ENCODE peak calls at places on chromosome 22, in eight cellular contexts. U is activated T-helper 9 cell treated with anti-CD3 and anti-CD28 coated beads, Interleukin-2, amount 50 U/mL, for 16 hours; F is activated CD4-positive, CD25-positive, alpha-beta regulatory T cell; G is NCI-H187 treated with DMSO at 0.1 percent for 48 hours; O is EH; N is activated CD4-positive, alpha-beta T cell treated with anti-CD3 and anti-CD28 coated beads for 24 hours; Y is Calu3; A is RPMI7951. V is an unnamed sample.

GRCh38 chr22:45785458-45785857 is 113.8 kb downstream of the ATXN10 start:
- DNase-seq in U (no peak), F (no peak), G (no peak), O (peak; percentile 26), N (no peak), Y (peak; percentile 67), A (no peak), V (no peak)

GRCh38 chr22:30754971-30755759 is 60.5 kb downstream of the OSBP2 start:
- DNase-seq in U (no peak), F (peak; percentile 13), G (peak; percentile 2), O (peak; percentile 84), N (peak; percentile 21), Y (peak; percentile 68), A (peak; percentile 71), V (peak; percentile 72)

GRCh38 chr22:43270314-43270908 is 72.8 kb downstream of the SCUBE1 start:
- DNase-seq in U (no peak), F (no peak), G (no peak), O (no peak), N (no peak), Y (peak; percentile 19), A (no peak), V (no peak)

GRCh38 chr22:41949297-41949965 is 2.5 kb upstream of the CENPM start:
- DNase-seq in U (no peak), F (no peak), G (no peak), O (no peak), N (no peak), Y (no peak), A (no peak), V (no peak)

GRCh38 chr22:30301995-30302809 is 12.9 kb upstream of the CASTOR1 start:
- DNase-seq in U (no peak), F (no peak), G (no peak), O (peak; percentile 91), N (no peak), Y (peak; percentile 59), A (peak; percentile 87), V (no peak)

GRCh38 chr22:43945632-43946390 is 9.4 kb upstream of the SAMM50 start:
- DNase-seq in U (peak; percentile 41), F (peak; percentile 46), G (no peak), O (peak; percentile 73), N (peak; percentile 60), Y (peak; percentile 82), A (peak; percentile 37), V (peak; percentile 35)

GRCh38 chr22:42743501-42743991 is 22.9 kb upstream of the A4GALT start:
- DNase-seq in U (no peak), F (no peak), G (no peak), O (peak; percentile 63), N (no peak), Y (no peak), A (peak; percentile 57), V (no peak)

GRCh38 chr22:28703436-28703835 is 23.8 kb upstream of the TTC28 start:
- DNase-seq in U (no peak), F (no peak), G (no peak), O (peak; percentile 4), N (no peak), Y (no peak), A (no peak), V (no peak)

GRCh38 chr22:29697853-29698598 is 21.8 kb upstream of the CABP7 start:
- DNase-seq in U (no peak), F (no peak), G (no peak), O (no peak), N (no peak), Y (no peak), A (no peak), V (no peak)

GRCh38 chr22:44164031-44164430 is 16.7 kb upstream of the PARVG start:
- DNase-seq in U (no peak), F (no peak), G (no peak), O (no peak), N (no peak), Y (no peak), A (no peak), V (no peak)

GRCh38 chr22:43116932-43117331 is 6.4 kb downstream of the BIK start:
- DNase-seq in U (no peak), F (no peak), G (no peak), O (no peak), N (no peak), Y (no peak), A (no peak), V (no peak)

GRCh38 chr22:50711446-50712340 is 26.3 kb upstream of the ACR start:
- DNase-seq in U (no peak), F (no peak), G (no peak), O (no peak), N (no peak), Y (no peak), A (peak; percentile 20), V (no peak)

GRCh38 chr22:20210473-20211059 is 57.6 kb downstream of the RTN4R start:
- DNase-seq in U (no peak), F (no peak), G (no peak), O (no peak), N (no peak), Y (no peak), A (no peak), V (no peak)

GRCh38 chr22:46077669-46078099 is 72.6 kb upstream of the PPARA start:
- DNase-seq in U (no peak), F (no peak), G (no peak), O (peak; percentile 60), N (no peak), Y (no peak), A (no peak), V (no peak)

GRCh38 chr22:47294222-47294532 is 531.7 kb downstream of the TBC1D22A start:
- DNase-seq in U (no peak), F (no peak), G (no peak), O (peak; percentile 45), N (no peak), Y (no peak), A (peak; percentile 86), V (no peak)

V was measured in globus pallidus.